ENCODE peak calls at places on chromosomes 16 and 17, in five cellular contexts. Q is GM12878, N is SK-N-SH, T is K562, W is HepG2. I is an unnamed sample.

GRCh38 chr17:77632619-77633018 is 325.9 kb upstream of the TNRC6C start:
- DNase-seq in Q (no peak), N (no peak), T (no peak), W (no peak), I (no peak)

GRCh38 chr17:40827746-40828453 is 5.5 kb upstream of the KRT10 start:
- DNase-seq in Q (no peak), N (no peak), T (peak), W (no peak), I (no peak)

GRCh38 chr17:29622337-29623282 is at the start of gene CORO6:
- DNase-seq in Q (no peak), N (peak), T (peak), W (no peak), I (peak)

GRCh38 chr17:79082311-79083190 is 7.9 kb downstream of the ENGASE start:
- DNase-seq in Q (no peak), N (peak), T (peak), W (peak), I (peak)

GRCh38 chr17:64984181-64984580 is 64.9 kb upstream of the LRRC37A3 start:
- DNase-seq in Q (no peak), N (no peak), T (no peak), W (no peak), I (no peak)

GRCh38 chr17:5121186-5121841 is 5.5 kb downstream of the USP6 start:
- DNase-seq in Q (no peak), N (no peak), T (no peak), W (no peak), I (no peak)

GRCh38 chr16:81493755-81494433 is 49.3 kb downstream of the CMIP start:
- DNase-seq in Q (no peak), N (no peak), T (peak), W (peak), I (peak)

GRCh38 chr16:85149776-85150175 is 37.5 kb upstream of the CIBAR2 start:
- DNase-seq in Q (no peak), N (no peak), T (no peak), W (no peak), I (no peak)

DNA sequence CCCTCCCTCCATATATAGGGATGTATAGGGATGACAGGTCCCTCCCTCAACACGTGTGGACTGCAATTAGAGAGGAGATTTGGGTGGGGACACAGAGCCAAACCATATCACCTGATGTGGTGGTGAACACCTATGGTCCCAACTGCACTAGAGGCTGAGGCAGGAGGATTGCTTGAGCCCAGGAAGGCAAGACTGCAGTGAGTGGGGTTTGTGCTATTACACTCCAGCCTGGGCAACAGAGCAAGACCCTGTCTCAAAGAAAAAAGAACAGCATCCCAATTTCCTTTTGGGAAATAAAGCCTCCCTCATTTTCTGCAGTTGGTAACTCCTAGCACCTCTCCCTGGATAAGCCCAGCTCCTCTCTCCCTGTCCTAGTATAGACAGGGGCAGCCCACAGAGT is 23.8 kb upstream of the LYRM9 start:
- DNase-seq in Q (no peak), N (no peak), T (no peak), W (no peak), I (no peak)
- TF ChIP-seq MXI1 in Q (no peak), N (no peak), T (no peak), W (no peak), I (no peak)

GRCh38 chr17:80103061-80103481 is 1.7 kb downstream of the GAA start:
- DNase-seq in Q (no peak), N (no peak), T (no peak), W (no peak), I (no peak)
- TF ChIP-seq MXI1 in Q (no peak), N (no peak), T (no peak), W (no peak), I (no peak)

GRCh38 chr17:42562845-42563509 is 1.0 kb downstream of the COASY start:
- DNase-seq in Q (no peak), N (no peak), T (peak), W (peak), I (peak)

GRCh38 chr17:42561908-42562844 is at the start of gene COASY:
- DNase-seq in Q (peak), N (peak), T (peak), W (peak), I (peak)

GRCh38 chr17:42563950-42564349 is 2.0 kb downstream of the COASY start:
- DNase-seq in Q (no peak), N (no peak), T (no peak), W (no peak), I (no peak)

GRCh38 chr17:42564815-42565522 is 1.9 kb upstream of the MLX start:
- DNase-seq in Q (no peak), N (no peak), T (no peak), W (peak), I (no peak)

DNA sequence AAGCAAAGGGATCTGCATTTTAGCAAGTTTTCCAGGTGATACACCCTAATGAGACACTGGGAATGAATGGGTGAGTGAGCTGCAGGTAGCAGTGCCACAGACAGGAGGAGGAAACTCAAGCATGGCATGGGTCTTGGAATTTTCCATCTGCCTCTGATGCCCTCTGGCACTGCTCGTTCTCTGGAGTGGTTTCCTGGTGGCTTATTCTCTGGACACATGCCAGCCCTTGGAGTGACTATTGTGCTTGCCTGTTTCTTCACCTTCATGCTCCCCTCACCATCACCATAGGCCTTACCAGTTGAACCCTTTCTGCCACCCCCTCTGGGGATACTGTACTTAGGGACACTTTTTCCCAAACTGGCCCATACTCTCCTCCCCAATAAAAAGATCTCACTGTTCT is 1.6 kb downstream of the COASY start:
- DNase-seq in Q (no peak), N (no peak), T (no peak), W (no peak), I (no peak)
- TF ChIP-seq MXI1 in Q (no peak), N (no peak), T (no peak), W (no peak), I (no peak)

GRCh38 chr16:71528863-71529262 is 2.6 kb downstream of the CHST4 start:
- DNase-seq in Q (no peak), N (no peak), T (no peak), W (no peak), I (no peak)

GRCh38 chr16:71528257-71528656 is 2.0 kb downstream of the CHST4 start:
- DNase-seq in Q (no peak), N (no peak), T (no peak), W (no peak), I (no peak)

GRCh38 chr16:71526111-71526998 is at the start of gene CHST4:
- DNase-seq in Q (no peak), N (no peak), T (no peak), W (no peak), I (peak)

GRCh38 chr16:71520550-71520949 is 5.7 kb upstream of the CHST4 start:
- DNase-seq in Q (no peak), N (no peak), T (no peak), W (no peak), I (no peak)

GRCh38 chr16:71524566-71525553 is 1.4 kb upstream of the CHST4 start:
- DNase-seq in Q (no peak), N (no peak), T (no peak), W (no peak), I (no peak)
- TF ChIP-seq MXI1 in Q (no peak), N (no peak), T (no peak), W (no peak), I (no peak)

GRCh38 chr16:15607700-15608396 is 35.1 kb downstream of the MARF1 start:
- DNase-seq in Q (no peak), N (no peak), T (no peak), W (peak), I (peak)

GRCh38 chr16:15606521-15607220 is 36.3 kb downstream of the MARF1 start:
- DNase-seq in Q (no peak), N (no peak), T (no peak), W (no peak), I (no peak)

GRCh38 chr16:15609286-15609649 is 33.7 kb downstream of the MARF1 start:
- DNase-seq in Q (no peak), N (no peak), T (no peak), W (no peak), I (no peak)

GRCh38 chr16:15610369-15610871 is 32.5 kb downstream of the MARF1 start:
- DNase-seq in Q (no peak), N (no peak), T (no peak), W (peak), I (peak)

DNA sequence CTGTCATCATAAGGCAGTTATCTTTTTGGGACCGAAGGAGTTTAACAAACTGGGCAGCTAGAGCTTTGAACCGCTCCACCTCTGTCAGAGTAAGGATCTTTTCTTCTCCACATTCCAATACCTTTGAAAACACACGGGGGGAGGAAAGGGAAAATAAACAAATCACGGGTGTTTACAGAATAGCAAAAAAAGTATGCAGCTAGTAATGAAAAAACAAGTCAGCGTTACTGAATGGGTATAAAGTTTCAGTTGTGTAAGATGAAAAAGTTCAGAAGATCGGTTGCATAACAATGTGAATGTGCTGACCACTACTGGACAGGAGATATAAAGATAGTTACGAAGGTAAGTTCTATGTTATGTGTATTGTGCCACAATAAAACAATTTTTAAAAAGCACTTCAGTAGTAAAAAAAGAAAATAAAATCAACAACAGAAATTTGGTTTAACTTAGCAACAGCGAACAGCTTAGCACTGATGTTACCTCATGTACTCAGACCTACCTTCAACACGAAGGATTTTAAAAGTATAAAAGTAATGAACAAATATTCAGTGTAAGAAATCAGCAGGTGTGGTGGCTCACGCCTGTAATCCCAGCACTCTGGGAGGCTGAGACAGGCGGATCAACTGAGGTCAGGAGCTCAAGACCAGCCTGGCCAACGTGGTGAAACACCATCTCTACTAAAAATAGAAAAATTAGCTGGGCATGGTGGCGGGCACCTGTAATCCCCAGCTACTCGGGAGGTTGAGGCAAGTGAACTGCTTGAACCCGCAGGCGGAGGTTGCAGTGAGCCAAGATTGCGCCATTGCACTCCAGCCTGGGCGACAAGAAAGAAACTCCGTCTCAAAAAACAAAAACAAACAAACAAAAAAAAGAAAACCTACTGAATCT is 34.3 kb downstream of the MARF1 start:
- DNase-seq in Q (no peak), N (no peak), T (no peak), W (peak), I (peak)
- TF ChIP-seq MXI1 in Q (no peak), N (no peak), T (no peak), W (peak), I (no peak)

I was measured in IMR-90.